ENCODE peak calls at places on chromosomes 16 and 17, in nine cellular contexts. E, R, T, W, A, G, K, V and Y are unnamed samples.

GRCh38 chr16:60748366-60748765 is 1287.9 kb downstream of the CDH8 start:
- DNase-seq in T (no peak), V (no peak), R (no peak), A (no peak), G (no peak), K (no peak), W (no peak), E (peak), Y (no peak)

GRCh38 chr17:933168-934083 is 46.1 kb downstream of the NXN start:
- DNase-seq in G (peak), R (peak), V (peak), T (peak), A (peak), K (peak), E (peak), W (peak), Y (no peak)

GRCh38 chr17:6110088-6110487 is 39.9 kb downstream of the WSCD1 start:
- DNase-seq in K (no peak), T (no peak), A (no peak), G (no peak), V (no peak), R (no peak), E (no peak), W (no peak), Y (no peak)

GRCh38 chr17:73813201-73813600 is 169.0 kb upstream of the SDK2 start:
- DNase-seq in T (no peak), W (no peak), A (no peak), V (no peak), G (no peak), R (no peak), K (no peak), E (no peak), Y (no peak)

GRCh38 chr17:15039366-15039765 is 225.8 kb downstream of the PMP22 start:
- DNase-seq in R (no peak), A (no peak), G (no peak), V (no peak), E (no peak), T (no peak), W (no peak), K (no peak), Y (no peak)

GRCh38 chr17:82795615-82796014 is 43.8 kb downstream of the TBCD start:
- DNase-seq in A (no peak), E (no peak), R (no peak), W (no peak), T (no peak), G (no peak), V (no peak), K (no peak), Y (no peak)

GRCh38 chr17:39675390-39676082 is 7.3 kb downstream of the PNMT start:
- DNase-seq in R (no peak), G (no peak), K (no peak), T (no peak), E (no peak), A (no peak), W (no peak), V (no peak), Y (no peak)

GRCh38 chr16:26795184-26795583 is 271.5 kb upstream of the C16orf82 start:
- DNase-seq in W (peak), G (no peak), V (no peak), E (no peak), K (no peak), A (no peak), R (no peak), T (no peak), Y (no peak)

GRCh38 chr17:48213797-48214196 is 106.2 kb downstream of the SNX11 start:
- DNase-seq in K (no peak), R (no peak), V (peak), A (no peak), E (no peak), G (no peak), T (no peak), W (no peak), Y (no peak)

GRCh38 chr16:74462361-74462760 is 41.1 kb upstream of the CLEC18B start:
- DNase-seq in W (no peak), A (no peak), K (no peak), R (no peak), T (no peak), G (no peak), V (no peak), E (peak), Y (no peak)

GRCh38 chr17:64216385-64217248 is 46.4 kb downstream of the TEX2 start:
- DNase-seq in R (no peak), A (peak), V (peak), T (no peak), W (no peak), E (peak), G (no peak), K (peak), Y (no peak)

GRCh38 chr16:56289862-56290261 is 98.6 kb downstream of the GNAO1 start:
- DNase-seq in A (no peak), T (no peak), G (no peak), V (no peak), E (no peak), W (no peak), K (no peak), R (no peak), Y (no peak)

GRCh38 chr16:9033125-9033830 is 58.2 kb upstream of the HAPSTR1 start:
- DNase-seq in K (no peak), E (peak), R (no peak), W (peak), G (peak), A (peak), V (peak), T (no peak), Y (peak)

GRCh38 chr16:35749253-35750141 is 2290.1 kb downstream of the TP53TG3F start:
- DNase-seq in A (no peak), K (no peak), V (no peak), T (no peak), R (no peak), G (no peak), W (no peak), E (no peak), Y (no peak)

GRCh38 chr16:11029948-11030347 is 85.6 kb downstream of the CLEC16A start:
- DNase-seq in A (no peak), T (peak), R (no peak), W (no peak), V (no peak), G (no peak), E (peak), K (no peak), Y (no peak)

GRCh38 chr17:19268611-19269010 is 31.4 kb downstream of the EPN2 start:
- DNase-seq in T (no peak), V (no peak), K (no peak), G (no peak), W (no peak), R (no peak), E (no peak), A (no peak), Y (no peak)

GRCh38 chr17:47934856-47935255 is 6.5 kb upstream of the PNPO start:
- DNase-seq in R (no peak), G (no peak), V (no peak), K (no peak), A (no peak), W (no peak), E (peak), T (no peak), Y (no peak)

GRCh38 chr17:690346-690745 is 24.3 kb downstream of the VPS53 start:
- DNase-seq in E (no peak), T (no peak), V (no peak), G (no peak), W (no peak), K (no peak), A (no peak), R (no peak), Y (no peak)

GRCh38 chr17:44661835-44662234 is 5.6 kb downstream of the MEIOC start:
- DNase-seq in V (no peak), K (no peak), T (no peak), G (no peak), E (no peak), W (no peak), R (no peak), A (no peak), Y (no peak)

GRCh38 chr17:79841369-79842135 is 2.3 kb upstream of the CBX4 start:
- DNase-seq in E (no peak), V (no peak), G (no peak), W (no peak), R (no peak), K (no peak), A (no peak), T (no peak), Y (no peak)

GRCh38 chr17:78114831-78115723 is 13.5 kb downstream of the TMC6 start:
- DNase-seq in V (no peak), A (no peak), T (no peak), K (no peak), G (no peak), R (no peak), E (no peak), W (no peak), Y (peak)

GRCh38 chr17:76265624-76266243 is 586 bp downstream of the UBALD2 start:
- DNase-seq in K (peak), T (no peak), A (peak), E (peak), G (no peak), V (peak), W (peak), R (no peak), Y (peak)

GRCh38 chr17:10149573-10150399 is 48.6 kb downstream of the GAS7 start:
- DNase-seq in R (no peak), E (peak), V (no peak), W (no peak), K (no peak), T (no peak), A (peak), G (no peak), Y (no peak)

GRCh38 chr16:87855852-87856715 is 13.2 kb downstream of the SLC7A5 start:
- DNase-seq in K (peak), G (no peak), T (no peak), V (peak), R (no peak), E (peak), W (no peak), A (peak), Y (no peak)

DNA sequence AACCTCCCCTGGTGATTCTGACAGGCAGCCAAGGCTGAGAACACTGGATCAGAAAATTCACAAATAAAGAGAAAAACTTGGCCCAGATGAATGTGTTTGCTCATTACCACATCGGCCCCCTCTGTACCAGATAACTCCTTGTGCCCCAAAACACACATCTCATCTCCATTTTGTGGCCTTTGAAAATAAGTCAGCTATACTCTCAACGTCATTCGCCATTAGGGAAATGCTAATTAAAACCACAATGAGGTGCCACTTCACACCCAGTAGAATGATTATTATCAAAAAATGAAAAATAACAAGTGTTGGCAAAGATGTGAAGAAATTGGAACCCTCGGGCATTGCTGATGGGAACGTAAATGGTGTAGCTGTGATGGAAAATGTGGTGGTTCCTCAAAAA is 34.6 kb upstream of the AKTIP start:
- DNase-seq in T (no peak), R (no peak), K (no peak), A (no peak), G (no peak), W (no peak), V (no peak), E (no peak), Y (no peak)
- TF ChIP-seq CTCF in T (no peak), R (no peak), K (no peak), A (no peak), G (no peak), W (no peak), V (no peak), E (no peak), Y (no peak)

DNA sequence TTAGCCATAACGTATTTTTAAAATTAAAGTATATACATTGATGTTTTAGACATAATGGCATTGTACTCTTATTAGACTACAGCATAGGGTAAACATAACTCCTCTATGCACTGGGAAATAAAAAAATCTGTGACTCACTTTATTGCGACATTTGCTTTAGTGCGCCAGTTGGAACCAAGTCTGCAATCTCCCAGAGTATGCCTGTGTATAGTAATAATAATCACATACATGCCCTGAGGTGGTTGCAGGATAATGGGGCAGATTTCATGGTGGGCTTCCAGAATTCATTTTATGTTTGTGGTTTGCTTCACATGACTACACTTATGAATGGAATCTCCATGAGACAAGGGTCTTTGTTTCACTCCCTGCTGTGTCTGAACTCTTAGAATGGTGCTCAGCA is 66.9 kb upstream of the N4BP1 start:
- DNase-seq in A (peak), R (no peak), E (no peak), K (no peak), V (no peak), G (no peak), T (no peak), W (peak), Y (no peak)
- TF ChIP-seq CTCF in A (no peak), R (no peak), E (no peak), K (no peak), V (no peak), G (no peak), T (no peak), W (no peak), Y (no peak)

GRCh38 chr16:15924996-15925395 is 24.4 kb upstream of the ABCC1 start:
- DNase-seq in V (no peak), A (no peak), G (no peak), E (no peak), T (no peak), R (no peak), K (no peak), W (no peak), Y (no peak)
- TF ChIP-seq CTCF in V (no peak), A (no peak), G (no peak), E (no peak), T (no peak), R (no peak), K (no peak), W (no peak), Y (no peak)

GRCh38 chr16:85002099-85002541 is 9.2 kb downstream of the ZDHHC7 start:
- DNase-seq in T (no peak), E (peak), A (no peak), K (no peak), R (no peak), V (peak), G (no peak), W (no peak), Y (no peak)
- TF ChIP-seq CTCF in T (no peak), E (no peak), A (no peak), K (no peak), R (no peak), V (no peak), G (no peak), W (no peak), Y (no peak)

DNA sequence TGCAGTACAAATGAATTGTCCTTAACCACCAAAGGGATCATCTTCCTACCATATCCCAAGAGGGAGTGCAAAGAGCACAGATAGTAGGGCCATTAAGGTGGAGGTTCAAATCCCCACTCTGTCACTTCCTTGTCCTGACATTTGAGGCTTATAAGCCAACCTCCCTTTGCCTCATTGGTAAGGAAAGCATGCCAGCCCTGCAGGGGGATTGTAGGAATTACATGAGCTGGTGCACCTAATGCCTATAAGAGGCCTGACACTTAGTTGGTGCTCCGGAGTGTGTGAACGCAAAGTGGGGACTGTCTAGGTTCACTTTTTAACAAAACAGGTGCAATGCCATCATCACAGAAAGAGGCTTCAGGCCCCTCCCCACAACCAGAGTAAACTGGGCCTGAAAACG is 374.4 kb downstream of the SNX29 start:
- DNase-seq in A (no peak), K (no peak), E (no peak), R (no peak), G (no peak), W (peak), V (no peak), T (no peak), Y (no peak)
- TF ChIP-seq CTCF in A (no peak), K (no peak), E (no peak), R (no peak), G (no peak), W (peak), V (no peak), T (no peak), Y (no peak)

GRCh38 chr16:19683453-19684236 is 34.4 kb downstream of the KNOP1 start:
- DNase-seq in G (no peak), W (no peak), E (no peak), V (no peak), T (no peak), A (no peak), K (no peak), R (no peak), Y (peak)

GRCh38 chr16:19677403-19677802 is 40.6 kb downstream of the KNOP1 start:
- DNase-seq in V (no peak), R (no peak), K (no peak), G (no peak), E (no peak), W (no peak), A (no peak), T (no peak), Y (no peak)

GRCh38 chr16:19678804-19679203 is 39.2 kb downstream of the KNOP1 start:
- DNase-seq in V (no peak), A (no peak), K (no peak), T (no peak), R (no peak), E (no peak), W (no peak), G (no peak), Y (no peak)

GRCh38 chr16:19681637-19682036 is 36.4 kb downstream of the KNOP1 start:
- DNase-seq in W (no peak), K (no peak), E (no peak), G (no peak), V (no peak), A (no peak), T (no peak), R (no peak), Y (no peak)

DNA sequence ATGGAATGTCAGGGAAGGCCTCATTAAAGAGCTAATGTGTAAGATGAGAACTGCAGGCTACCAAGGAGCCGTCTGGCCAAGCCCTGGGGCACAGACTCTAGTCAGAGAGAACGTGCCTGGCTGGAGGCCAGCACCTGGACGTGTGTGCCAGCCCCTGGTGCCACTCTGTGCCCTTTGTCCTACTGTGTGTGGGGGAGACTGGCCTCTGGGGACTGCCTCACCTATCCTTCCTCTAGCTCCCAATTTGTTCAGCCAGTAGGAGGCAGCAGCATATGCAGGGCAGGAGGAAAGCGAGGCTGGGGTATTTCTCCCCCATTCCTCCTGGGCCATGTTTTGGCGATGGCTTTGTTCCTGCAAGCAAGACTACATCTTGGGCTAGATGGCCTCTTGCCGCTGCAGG is 37.1 kb downstream of the KNOP1 start:
- DNase-seq in A (no peak), V (no peak), R (no peak), E (no peak), K (no peak), G (no peak), T (no peak), W (no peak), Y (no peak)
- TF ChIP-seq CTCF in A (peak), V (no peak), R (peak), E (no peak), K (peak), G (no peak), T (peak), W (no peak), Y (no peak)

GRCh38 chr16:49750341-49751011 is 105.4 kb downstream of the ZNF423 start:
- DNase-seq in G (no peak), A (peak), K (no peak), V (no peak), R (no peak), E (peak), W (no peak), T (no peak), Y (no peak)
- TF ChIP-seq CTCF in G (no peak), A (no peak), K (no peak), V (no peak), R (no peak), E (no peak), W (no peak), T (no peak), Y (no peak)

GRCh38 chr17:7239091-7240027 is at the start of gene PHF23:
- DNase-seq in A (peak), G (peak), E (peak), T (peak), R (peak), K (peak), W (peak), V (peak), Y (peak)
- TF ChIP-seq CTCF in A (no peak), G (no peak), E (no peak), T (no peak), R (no peak), K (no peak), W (no peak), V (peak), Y (no peak)

GRCh38 chr17:17748179-17748578 is 66.9 kb downstream of the RAI1 start:
- DNase-seq in T (no peak), G (no peak), E (no peak), V (no peak), A (no peak), W (peak), R (no peak), K (no peak), Y (no peak)
- TF ChIP-seq CTCF in T (no peak), G (peak), E (no peak), V (no peak), A (no peak), W (peak), R (no peak), K (no peak), Y (no peak)